ENCODE peak calls at places on chromosomes 12 and 14, in ten cellular contexts. I is body of pancreas, C is fibroblast of pulmonary artery, V is AG10803, W is retinal pigment epithelial cell, K is gastrocnemius medialis, B is A549, X is fibroblast of mammary gland, Z is tibial artery, J is astrocyte. D is an unnamed sample.
A peak's percentile ranks its signal among the peaks of the same experiment; 100 is the strongest.

GRCh38 chr12:4330203-4330602 is 9.2 kb downstream of the TIGAR start:
- DNase-seq in I (no peak), V (no peak), W (no peak), X (no peak), Z (no peak), J (no peak), K (no peak), B (no peak), C (no peak), D (no peak)

GRCh38 chr12:75842119-75842518 is 189.5 kb downstream of the PHLDA1 start:
- DNase-seq in X (no peak), V (no peak), C (no peak), K (no peak), W (no peak), I (no peak), B (no peak), J (peak; percentile 30), Z (no peak), D (no peak)

GRCh38 chr12:119699199-119699765 is 31.3 kb downstream of the PRKAB1 start:
- DNase-seq in J (no peak), I (no peak), Z (no peak), B (no peak), K (no peak), V (peak; percentile 57), W (no peak), X (no peak), C (no peak), D (no peak)

GRCh38 chr14:22474730-22475351 is 114.2 kb downstream of the DAD1 start:
- DNase-seq in X (peak; percentile 47), J (peak; percentile 29), I (no peak), C (peak; percentile 39), V (peak; percentile 44), B (no peak), Z (no peak), K (no peak), W (no peak), D (no peak)

GRCh38 chr12:83179999-83180398 is 493.3 kb downstream of the TMTC2 start:
- DNase-seq in X (no peak), K (no peak), B (no peak), C (no peak), V (no peak), W (no peak), Z (no peak), J (no peak), I (no peak), D (no peak)

GRCh38 chr14:76599141-76599540 is 162.1 kb upstream of the VASH1 start:
- DNase-seq in X (no peak), W (no peak), C (no peak), Z (no peak), B (no peak), J (no peak), I (no peak), K (no peak), V (no peak), D (no peak)

GRCh38 chr12:82655751-82656150 is 31.0 kb upstream of the TMTC2 start:
- DNase-seq in I (no peak), J (no peak), V (no peak), W (no peak), X (no peak), C (no peak), K (no peak), Z (no peak), B (no peak), D (no peak)

GRCh38 chr12:3655331-3655900 is 97.5 kb downstream of the CRACR2A start:
- DNase-seq in V (no peak), K (peak; percentile 21), J (no peak), B (peak; percentile 19), Z (no peak), W (no peak), X (peak; percentile 22), I (no peak), C (peak; percentile 21), D (no peak)

GRCh38 chr12:94570161-94570560 is 80.2 kb downstream of the TMCC3 start:
- DNase-seq in B (no peak), K (no peak), W (no peak), X (peak; percentile 73), Z (no peak), V (no peak), C (peak; percentile 59), I (no peak), J (peak; percentile 72), D (no peak)

GRCh38 chr12:67331123-67331522 is 62.0 kb downstream of the CAND1 start:
- DNase-seq in X (no peak), C (no peak), Z (no peak), J (no peak), W (no peak), K (no peak), V (no peak), B (no peak), I (no peak), D (no peak)

GRCh38 chr14:76760331-76761197 is 704 bp upstream of the VASH1 start:
- DNase-seq in V (no peak), I (no peak), C (no peak), J (no peak), Z (peak; percentile 54), B (no peak), W (no peak), K (no peak), X (no peak), D (no peak)

GRCh38 chr12:96131230-96131788 is 62.9 kb upstream of the ELK3 start:
- DNase-seq in X (no peak), J (no peak), I (no peak), B (no peak), V (no peak), Z (no peak), W (no peak), K (no peak), C (no peak), D (no peak)

GRCh38 chr14:99995700-99996356 is 69.4 kb upstream of the EVL start:
- DNase-seq in Z (peak; percentile 70), X (peak; percentile 65), B (peak; percentile 75), C (peak; percentile 60), W (no peak), V (peak; percentile 50), K (peak; percentile 32), I (peak; percentile 71), J (no peak), D (peak; percentile 49)

GRCh38 chr12:93790472-93791152 is 113.4 kb downstream of the CRADD start:
- DNase-seq in I (no peak), W (no peak), K (no peak), B (peak; percentile 60), J (peak; percentile 90), X (peak; percentile 88), Z (no peak), C (peak; percentile 89), V (peak; percentile 88), D (no peak)

GRCh38 chr12:124059752-124060151 is 86.7 kb downstream of the ZNF664 start:
- DNase-seq in C (no peak), V (no peak), Z (no peak), X (no peak), B (no peak), I (no peak), K (no peak), W (no peak), J (no peak), D (no peak)

GRCh38 chr12:73262788-73263381 is 990.7 kb downstream of the TRHDE start:
- DNase-seq in W (no peak), B (no peak), I (no peak), X (no peak), Z (no peak), K (no peak), C (no peak), V (no peak), J (no peak), D (no peak)

GRCh38 chr12:119148049-119148448 is 30.7 kb upstream of the HSPB8 start:
- DNase-seq in V (no peak), B (no peak), K (peak; percentile 35), I (no peak), J (no peak), X (no peak), W (no peak), Z (no peak), C (no peak), D (no peak)

DNA sequence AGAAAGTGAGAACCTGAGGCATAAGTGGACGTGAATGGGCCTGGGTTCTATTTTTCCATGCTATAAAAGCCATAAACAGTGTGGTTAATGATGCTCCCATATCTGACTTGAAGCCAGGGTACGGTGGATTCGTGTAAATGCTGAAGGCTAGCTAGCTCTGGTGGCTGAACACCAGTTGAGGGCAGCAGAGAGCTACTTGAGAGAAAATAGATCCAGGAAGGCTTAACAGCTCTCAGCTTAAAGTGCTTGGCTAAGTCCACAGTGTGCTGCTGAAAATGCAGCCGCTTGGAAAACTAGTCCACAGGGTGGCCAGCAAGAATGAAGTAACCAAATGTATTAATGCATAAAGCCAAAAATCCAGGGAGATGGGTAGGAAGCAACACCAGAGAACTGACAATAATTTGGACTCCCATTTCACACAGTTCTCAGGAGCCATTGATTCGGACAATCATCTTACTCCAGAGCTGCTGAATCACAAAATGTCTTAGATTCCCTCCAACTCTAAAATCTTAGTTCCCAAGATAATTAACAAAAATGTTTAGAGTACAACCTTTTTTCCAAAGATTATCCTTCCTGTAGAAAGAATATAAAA is 15.0 kb upstream of the FOXG1 start:
- DNase-seq in J (peak; percentile 39), B (peak; percentile 68), X (peak; percentile 76), C (peak; percentile 78), Z (no peak), K (no peak), I (peak; percentile 44), V (peak; percentile 55), W (peak; percentile 23), D (no peak)
- TF ChIP-seq CTCF in J (peak; percentile 87), B (peak; percentile 59), X (peak; percentile 90), C (peak; percentile 94), Z (peak; percentile 34), K (no peak), I (peak; percentile 41), V (peak; percentile 79), W (peak; percentile 87), D (no peak)

GRCh38 chr12:115791331-115791730 is 486.2 kb downstream of the MED13L start:
- DNase-seq in K (peak; percentile 17), C (no peak), B (no peak), X (no peak), Z (no peak), I (no peak), V (no peak), W (no peak), J (no peak), D (no peak)
- TF ChIP-seq CTCF in K (no peak), C (no peak), B (no peak), X (no peak), Z (no peak), I (no peak), V (no peak), W (no peak), J (no peak), D (no peak)

DNA sequence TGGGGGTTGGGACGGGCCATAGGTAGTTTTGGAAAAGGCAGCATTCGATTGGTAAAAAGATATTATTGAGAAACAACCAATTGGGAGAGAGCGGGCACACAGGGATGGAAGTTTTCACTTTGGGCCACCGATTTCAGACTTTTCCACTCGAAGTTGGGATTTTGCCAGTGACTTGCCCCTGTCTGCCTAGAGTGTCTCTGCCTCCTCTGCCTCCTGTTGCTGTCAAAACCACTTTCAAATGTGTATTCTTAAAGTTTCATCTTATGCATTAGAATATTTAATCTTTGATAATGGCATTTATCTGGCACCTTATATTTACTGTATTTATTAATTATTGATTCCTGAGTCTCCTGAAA is 182.3 kb downstream of the FUT8 start:
- DNase-seq in W (no peak), I (no peak), K (no peak), B (no peak), X (no peak), V (no peak), C (no peak), J (no peak), Z (no peak), D (no peak)
- TF ChIP-seq CTCF in W (no peak), I (no peak), K (no peak), B (no peak), X (no peak), V (no peak), C (no peak), J (no peak), Z (no peak), D (no peak)

GRCh38 chr12:122200541-122201175 is 2.9 kb upstream of the B3GNT4 start:
- DNase-seq in Z (peak; percentile 58), I (no peak), K (no peak), J (no peak), B (no peak), W (no peak), C (no peak), X (no peak), V (no peak), D (no peak)
- TF ChIP-seq CTCF in Z (no peak), I (no peak), K (no peak), J (no peak), B (no peak), W (peak; percentile 8), C (no peak), X (no peak), V (no peak), D (no peak)

D was measured in natural killer cell.